ENCODE peak calls at places on chromosomes 4 and X, in four cellular contexts. D, O, K and G are unnamed samples. For H3K27me3, the result is how much of the 10 kb centered on the place peaks cover.

GRCh38 chr4:158578476-158578875 is 56.8 kb downstream of the RXFP1 start:
- DNase-seq in D (no peak), O (no peak), K (peak), G (no peak)

GRCh38 chr4:87060957-87061356 is 126.1 kb downstream of the AFF1 start:
- DNase-seq in D (no peak), O (no peak), K (peak), G (no peak)

GRCh38 chrX:45669715-45670360 is 469.2 kb upstream of the DIPK2B start:
- DNase-seq in D (no peak), O (no peak), K (no peak), G (no peak)

GRCh38 chr4:27684501-27685077 is 823.9 kb downstream of the STIM2 start:
- DNase-seq in D (peak), O (peak), K (peak), G (peak)

GRCh38 chr4:74032064-74032463 is 6.4 kb downstream of the CXCL3 start:
- DNase-seq in D (no peak), O (no peak), K (peak), G (no peak)

GRCh38 chrX:69197690-69198089 is 32.4 kb upstream of the PJA1 start:
- DNase-seq in D (no peak), O (no peak), K (no peak), G (no peak)

GRCh38 chr4:1842993-1843448 is 12.9 kb downstream of the LETM1 start:
- DNase-seq in D (no peak), O (no peak), K (no peak), G (peak)

GRCh38 chr4:71029504-71029903 is 36.1 kb downstream of the DCK start:
- DNase-seq in D (no peak), O (no peak), K (no peak), G (no peak)

GRCh38 chr4:8897768-8898167 is 26.1 kb upstream of the HMX1 start:
- DNase-seq in D (no peak), O (no peak), K (no peak), G (no peak)

GRCh38 chr4:128558896-128559669 is 250.4 kb upstream of the JADE1 start:
- DNase-seq in D (no peak), O (no peak), K (no peak), G (no peak)

GRCh38 chr4:39118034-39118658 is 56.1 kb downstream of the KLHL5 start:
- DNase-seq in D (no peak), O (no peak), K (no peak), G (no peak)

GRCh38 chr4:11223261-11223660 is 205.4 kb downstream of the HS3ST1 start:
- DNase-seq in D (no peak), O (no peak), K (no peak), G (no peak)

GRCh38 chr4:99586322-99586721 is 11.7 kb downstream of the MTTP start:
- DNase-seq in D (no peak), O (no peak), K (peak), G (no peak)

GRCh38 chr4:175109933-175110332 is 191.8 kb downstream of the ADAM29 start:
- DNase-seq in D (no peak), O (no peak), K (no peak), G (no peak)

GRCh38 chrX:148134578-148134977 is 153.4 kb downstream of the FMR1NB start:
- DNase-seq in D (no peak), O (no peak), K (no peak), G (no peak)

GRCh38 chr4:185276036-185276435 is 66.6 kb downstream of the SNX25 start:
- DNase-seq in D (no peak), O (no peak), K (no peak), G (no peak)

DNA sequence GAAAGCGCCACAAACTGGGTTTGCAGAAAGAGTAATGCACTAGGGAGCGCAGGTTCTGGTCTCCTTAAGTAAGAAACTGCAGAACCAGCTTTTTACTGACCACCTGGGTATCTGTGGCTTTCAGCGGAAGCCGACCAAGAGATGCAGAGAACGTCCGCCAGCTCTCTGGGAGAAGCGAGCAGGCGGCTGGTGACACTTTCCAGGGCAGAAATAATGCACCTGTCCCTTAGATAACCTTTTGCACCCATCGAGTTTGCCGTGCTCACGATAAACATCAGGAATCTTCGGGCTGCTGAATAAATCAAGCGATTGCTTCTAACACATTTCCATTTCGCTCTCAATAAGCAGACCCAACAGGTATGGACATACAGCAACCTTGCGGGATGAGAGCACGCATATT is 3.5 kb downstream of the ATOH1 start:
- DNase-seq in D (no peak), O (no peak), K (no peak), G (no peak)
- H3K27me3 ChIP-seq in D (half or more), O (half or more), K (under half), G (under half)

DNA sequence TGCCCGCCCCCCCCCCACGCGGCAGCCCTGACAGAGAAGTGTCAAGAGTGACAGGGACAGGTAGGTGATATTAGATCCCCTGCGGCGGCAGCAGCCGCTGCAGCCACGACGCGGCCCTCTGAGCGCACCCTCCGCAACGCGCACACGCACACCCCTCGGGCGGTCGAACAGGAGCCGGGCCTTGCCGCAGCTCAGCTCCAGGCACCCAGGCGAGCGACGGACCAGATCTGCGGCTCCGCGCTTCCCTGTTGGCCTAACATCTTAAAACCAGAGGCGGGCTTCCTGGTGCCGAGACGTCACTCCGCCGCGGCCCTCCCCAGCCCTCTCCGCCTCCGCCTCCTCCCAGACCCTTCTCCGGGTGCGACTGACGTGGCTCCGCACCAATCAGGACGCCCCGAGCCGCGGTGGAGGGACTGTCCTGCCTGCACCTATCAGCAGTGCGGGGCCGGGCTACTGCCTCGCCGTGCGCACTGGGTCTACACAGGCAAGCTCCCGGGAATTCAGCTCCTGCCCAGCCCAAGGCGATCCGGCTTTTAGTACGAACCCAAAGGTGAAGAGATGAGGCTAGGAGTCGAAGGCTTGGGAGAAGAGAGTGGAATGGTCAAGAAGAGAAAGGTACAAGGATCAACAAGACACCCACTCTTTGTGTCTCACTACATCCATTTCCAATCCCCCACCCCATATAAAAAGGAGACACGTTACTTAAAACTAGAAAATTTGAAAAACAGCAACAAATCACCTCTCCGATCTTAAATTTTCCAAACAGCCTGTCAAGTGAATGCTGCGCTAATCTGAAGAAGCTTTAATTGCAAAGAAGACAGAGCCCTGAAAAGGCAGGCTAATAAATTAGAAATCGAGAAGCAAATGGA is at the start of gene PITX2:
- DNase-seq in D (peak), O (no peak), K (peak), G (peak)
- H3K27me3 ChIP-seq in D (half or more), O (half or more), K (under half), G (under half)

DNA sequence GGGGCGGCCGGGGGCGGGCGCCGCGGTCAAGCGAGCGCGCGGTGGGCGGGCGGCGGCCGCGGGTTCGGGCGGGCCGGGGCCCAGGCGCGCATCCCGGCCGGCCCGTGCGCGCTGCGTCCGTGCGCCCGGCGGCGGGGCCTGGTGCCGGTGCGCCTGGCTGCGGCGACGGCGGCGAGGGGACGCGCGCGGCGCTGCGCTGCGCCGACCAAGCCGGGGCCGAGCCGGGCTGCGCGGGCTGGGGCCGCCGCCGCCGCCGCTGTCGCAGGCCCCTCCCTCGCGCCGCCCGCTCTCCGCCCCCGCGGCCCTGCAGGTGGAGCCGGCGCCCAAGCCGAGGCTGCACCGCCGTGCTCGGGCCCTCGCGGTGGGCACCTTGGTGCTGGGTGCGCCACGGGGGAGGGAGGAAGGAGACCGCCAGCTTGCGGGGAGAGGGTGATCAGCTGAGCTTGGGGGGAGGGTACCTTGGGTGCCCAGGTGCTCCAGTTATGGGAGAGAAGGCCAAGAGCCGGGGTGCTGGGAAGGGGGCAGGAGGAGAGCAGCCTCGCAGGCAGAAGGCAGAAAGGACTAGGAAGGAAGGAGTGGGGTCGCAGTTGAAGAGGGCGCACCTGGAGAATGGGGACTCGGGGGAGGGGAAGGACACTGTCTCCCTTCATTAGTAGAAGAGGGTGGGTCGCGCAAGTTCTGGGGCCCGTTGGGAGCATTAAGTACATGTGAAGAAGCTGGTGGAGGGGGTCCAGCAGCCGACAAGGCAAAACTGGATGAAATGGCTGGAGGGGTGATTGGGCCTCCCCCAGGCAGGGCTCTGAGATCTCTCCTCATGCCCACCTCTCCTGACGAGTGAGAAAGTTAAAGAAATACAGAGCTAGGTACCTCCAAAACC is at the start of gene PPP2R2C:
- DNase-seq in D (no peak), O (no peak), K (no peak), G (no peak)
- H3K27me3 ChIP-seq in D (half or more), O (half or more), K (under half), G (under half)

GRCh38 chr4:820230-821172 is 5.4 kb downstream of the CPLX1 start:
- DNase-seq in D (no peak), O (no peak), K (no peak), G (no peak)
- H3K27me3 ChIP-seq in D (half or more), O (half or more), K (under half), G (under half)

GRCh38 chr4:3879681-3880594 is 113.8 kb downstream of the ADRA2C start:
- DNase-seq in D (peak), O (peak), K (no peak), G (no peak)
- H3K27me3 ChIP-seq in D (half or more), O (half or more), K (under half), G (under half)

DNA sequence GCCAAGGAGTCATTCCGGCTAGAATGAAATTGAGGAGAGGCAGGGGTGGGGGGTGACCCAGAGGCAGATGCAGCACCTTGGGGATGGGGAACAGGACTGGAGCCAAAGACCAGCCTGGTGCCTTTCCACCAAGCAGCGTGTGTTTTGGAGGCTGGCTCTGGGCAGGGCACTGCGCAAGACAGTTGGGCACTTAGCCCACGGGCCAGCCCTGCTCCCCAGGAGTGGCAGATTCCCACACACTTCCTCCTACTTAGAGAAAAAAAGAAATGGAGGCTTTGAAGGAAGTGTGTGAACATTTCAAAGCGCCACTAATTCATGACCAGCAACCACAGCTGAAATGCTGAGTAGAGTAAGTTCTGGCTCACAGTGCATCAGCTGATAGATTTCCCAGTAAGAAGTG is 54.9 kb upstream of the LGI2 start:
- DNase-seq in D (no peak), O (no peak), K (no peak), G (no peak)
- H3K27me3 ChIP-seq in D (under half), O (under half), K (under half), G (under half)